ENCODE peak calls at places on chromosomes 12 and 14, in four cellular contexts. B, J, W and H are unnamed samples.

GRCh38 chr12:100857971-100858370 is 63.4 kb downstream of the ANO4 start:
- DNase-seq in B (no peak), J (no peak), W (no peak), H (no peak)

GRCh38 chr14:104973215-104974145 is 4.7 kb downstream of the AHNAK2 start:
- DNase-seq in B (no peak), J (peak; percentile 98), W (no peak), H (no peak)

GRCh38 chr12:60594035-60594711 is 998.3 kb downstream of the SLC16A7 start:
- DNase-seq in B (no peak), J (no peak), W (no peak), H (no peak)

GRCh38 chr14:104967414-104968152 is 10.6 kb downstream of the AHNAK2 start:
- DNase-seq in B (no peak), J (no peak), W (peak; percentile 51), H (peak; percentile 87)

GRCh38 chr14:102574840-102575478 is 17.5 kb upstream of the RCOR1 start:
- DNase-seq in B (peak; percentile 33), J (no peak), W (no peak), H (no peak)

GRCh38 chr14:54453252-54453651 is 12.1 kb upstream of the CNIH1 start:
- DNase-seq in B (no peak), J (no peak), W (no peak), H (no peak)

GRCh38 chr12:49811136-49811535 is 17.1 kb downstream of the NCKAP5L start:
- DNase-seq in B (no peak), J (no peak), W (no peak), H (no peak)

GRCh38 chr12:32217354-32218310 is 111.0 kb downstream of the BICD1 start:
- DNase-seq in B (no peak), J (no peak), W (no peak), H (no peak)

GRCh38 chr12:97951717-97952116 is 489.1 kb downstream of the RMST start:
- DNase-seq in B (no peak), J (no peak), W (no peak), H (no peak)

GRCh38 chr14:75214558-75214957 is 38.1 kb upstream of the TMED10 start:
- DNase-seq in B (no peak), J (no peak), W (no peak), H (no peak)

GRCh38 chr12:124543591-124544310 is 23.7 kb downstream of the NCOR2 start:
- DNase-seq in B (no peak), J (no peak), W (peak; percentile 67), H (no peak)

GRCh38 chr12:109462868-109463692 is 14.0 kb downstream of the KCTD10 start:
- DNase-seq in B (no peak), J (peak; percentile 62), W (peak; percentile 51), H (peak; percentile 84)

GRCh38 chr14:55349565-55349964 is 62.1 kb downstream of the ATG14 start:
- DNase-seq in B (no peak), J (no peak), W (no peak), H (no peak)

GRCh38 chr14:89720741-89721315 is 233.7 kb downstream of the EFCAB11 start:
- DNase-seq in B (no peak), J (no peak), W (peak; percentile 18), H (no peak)

GRCh38 chr14:90499121-90499520 is 102.3 kb downstream of the CALM1 start:
- DNase-seq in B (no peak), J (no peak), W (peak; percentile 5), H (no peak)

GRCh38 chr14:93073833-93074769 is 41.6 kb downstream of the ITPK1 start:
- DNase-seq in B (no peak), J (no peak), W (no peak), H (no peak)

GRCh38 chr14:100587248-100587762 is at the start of gene BEGAIN:
- DNase-seq in B (peak; percentile 84), J (no peak), W (peak; percentile 55), H (no peak)

GRCh38 chr14:29930283-29930682 is 2.6 kb upstream of the PRKD1 start:
- DNase-seq in B (no peak), J (no peak), W (no peak), H (no peak)

GRCh38 chr12:753401-754237 is 1.2 kb downstream of the WNK1 start:
- DNase-seq in B (peak; percentile 22), J (no peak), W (peak; percentile 65), H (no peak)

GRCh38 chr12:112389228-112389627 is 7.0 kb upstream of the HECTD4 start:
- DNase-seq in B (no peak), J (no peak), W (no peak), H (no peak)

GRCh38 chr12:62919827-62920226 is 15.1 kb downstream of the PPM1H start:
- DNase-seq in B (no peak), J (no peak), W (no peak), H (no peak)

GRCh38 chr14:101076451-101077220 is 173.1 kb upstream of the RTL1 start:
- DNase-seq in B (no peak), J (no peak), W (peak; percentile 30), H (no peak)

GRCh38 chr12:110102255-110102654 is 21.9 kb upstream of the IFT81 start:
- DNase-seq in B (peak; percentile 97), J (peak; percentile 94), W (peak; percentile 64), H (peak; percentile 88)

DNA sequence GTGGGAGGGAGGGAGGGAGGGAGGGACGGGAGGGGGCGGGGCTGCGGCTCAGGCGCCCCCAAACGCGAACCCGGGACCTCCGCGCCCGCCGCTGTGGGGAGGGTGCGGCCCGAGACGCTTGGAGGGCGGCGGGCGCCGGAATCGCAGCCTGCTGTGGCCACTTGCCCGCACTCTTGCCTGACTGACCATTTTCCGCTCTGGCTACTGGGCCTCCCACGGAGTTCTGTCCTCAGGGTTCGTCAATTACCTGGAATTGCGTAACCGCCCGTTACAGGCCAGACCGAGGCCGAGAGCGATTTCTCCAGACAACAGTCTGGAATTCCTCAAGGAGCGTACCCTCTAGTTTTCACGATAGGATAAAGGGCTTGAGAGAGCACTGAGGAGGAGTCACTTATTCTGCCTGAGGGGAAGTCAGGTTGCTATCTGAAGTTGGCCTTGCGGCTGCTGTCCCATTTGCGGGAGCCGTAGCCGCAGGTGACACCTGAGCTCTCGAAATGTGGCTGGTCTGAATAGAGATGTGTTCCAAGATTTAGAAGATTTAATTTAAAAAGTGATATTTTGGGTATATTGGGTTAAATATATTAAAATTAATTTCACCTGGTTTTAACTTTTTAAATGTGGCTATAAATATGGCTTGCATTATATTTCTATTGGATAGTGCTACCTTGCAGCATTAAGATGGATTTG is 446 bp upstream of the ZNF641 start:
- DNase-seq in B (no peak), J (peak; percentile 40), W (no peak), H (peak; percentile 57)
- TF ChIP-seq JUND in B (peak; percentile 24), J (no peak), W (no peak), H (no peak)

GRCh38 chr12:67661311-67662011 is 12.9 kb downstream of the DYRK2 start:
- DNase-seq in B (no peak), J (no peak), W (peak; percentile 47), H (no peak)

GRCh38 chr12:67659296-67659695 is 10.8 kb downstream of the DYRK2 start:
- DNase-seq in B (no peak), J (no peak), W (no peak), H (no peak)

GRCh38 chr12:67665679-67666078 is 17.1 kb downstream of the DYRK2 start:
- DNase-seq in B (no peak), J (no peak), W (no peak), H (no peak)

GRCh38 chr12:67666605-67667004 is 18.1 kb downstream of the DYRK2 start:
- DNase-seq in B (no peak), J (no peak), W (no peak), H (no peak)

DNA sequence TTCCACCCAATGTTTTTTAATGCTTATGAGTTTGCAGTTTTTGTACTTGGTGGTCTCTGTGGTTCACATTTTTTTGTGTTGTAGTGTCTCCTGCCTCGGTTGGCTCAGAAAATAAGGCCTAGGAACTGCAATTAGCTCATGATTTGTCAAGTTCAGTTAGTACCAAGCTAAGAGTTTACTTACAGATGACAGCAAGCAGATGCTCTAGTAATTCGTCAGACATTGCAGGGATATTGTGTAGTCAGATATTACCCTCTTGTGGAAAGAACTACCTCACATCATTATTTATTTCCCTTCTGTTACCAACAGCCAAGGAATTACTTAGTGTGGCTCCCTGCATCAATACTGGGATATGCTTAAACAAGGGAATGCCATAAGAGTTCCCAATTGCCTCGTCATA is 14.6 kb downstream of the DYRK2 start:
- DNase-seq in B (no peak), J (no peak), W (no peak), H (no peak)
- TF ChIP-seq JUND in B (no peak), J (no peak), W (peak; percentile 97), H (no peak)

GRCh38 chr12:13250416-13250815 is 53.9 kb downstream of the EMP1 start:
- DNase-seq in B (no peak), J (peak; percentile 18), W (no peak), H (no peak)
- TF ChIP-seq JUND in B (no peak), J (peak; percentile 44), W (no peak), H (no peak)

GRCh38 chr12:5430639-5431603 is 987 bp upstream of the NTF3 start:
- DNase-seq in B (no peak), J (no peak), W (peak; percentile 28), H (no peak)
- TF ChIP-seq JUND in B (no peak), J (no peak), W (no peak), H (no peak)

GRCh38 chr12:47786662-47786974 is 13.6 kb downstream of the SLC48A1 start:
- DNase-seq in B (no peak), J (no peak), W (no peak), H (no peak)

GRCh38 chr12:47785887-47786661 is 13.0 kb downstream of the SLC48A1 start:
- DNase-seq in B (no peak), J (no peak), W (no peak), H (no peak)

GRCh38 chr12:47783821-47784819 is 11.1 kb downstream of the SLC48A1 start:
- DNase-seq in B (no peak), J (no peak), W (no peak), H (no peak)

GRCh38 chr12:47783024-47783755 is 10.2 kb downstream of the SLC48A1 start:
- DNase-seq in B (no peak), J (no peak), W (no peak), H (no peak)

GRCh38 chr12:47785036-47785886 is 12.2 kb downstream of the SLC48A1 start:
- DNase-seq in B (peak; percentile 75), J (no peak), W (no peak), H (no peak)
- TF ChIP-seq JUND in B (no peak), J (no peak), W (no peak), H (no peak)

GRCh38 chr12:57459750-57460400 is at the start of gene GLI1:
- DNase-seq in B (peak; percentile 69), J (no peak), W (peak; percentile 82), H (no peak)
- TF ChIP-seq JUND in B (no peak), J (no peak), W (no peak), H (no peak)

GRCh38 chr14:94722397-94722796 is 47.5 kb downstream of the GSC start:
- DNase-seq in B (no peak), J (no peak), W (no peak), H (no peak)
- TF ChIP-seq JUND in B (no peak), J (no peak), W (no peak), H (no peak)